ENCODE peak calls at places on chromosomes 7 and 10, in nine cellular contexts. M is EH; O is glutamatergic neuron; R is HFFc6; Y is stimulated activated CD8-positive, alpha-beta memory T cell treated with anti-CD3 and anti-CD28 coated beads, Interleukin-4, amount 100 ng/mL, for 4 hours; T is central memory CD8-positive, alpha-beta T cell; W is MV-4-11; G is NCI-H1105; I is LoVo. C is an unnamed sample.

GRCh38 chr10:75530337-75530736 is 98.9 kb downstream of the LRMDA start:
- DNase-seq in M (no peak), Y (no peak), I (peak), W (no peak), O (no peak), R (no peak), T (no peak), G (no peak), C (no peak)

GRCh38 chr10:79360499-79361342 is 13.5 kb downstream of the PPIF start:
- DNase-seq in O (no peak), T (no peak), M (peak), G (no peak), Y (no peak), R (no peak), W (no peak), I (no peak), C (no peak)

GRCh38 chr10:63115732-63116383 is 17.3 kb upstream of the NRBF2 start:
- DNase-seq in M (peak), T (no peak), R (peak), G (no peak), O (no peak), Y (no peak), W (no peak), I (no peak), C (no peak)

GRCh38 chr7:42642699-42643098 is 269.2 kb downstream of the C7orf25 start:
- DNase-seq in W (peak), R (no peak), T (no peak), G (no peak), M (no peak), O (no peak), I (no peak), Y (no peak), C (no peak)

GRCh38 chr7:65971021-65971420 is 11.0 kb downstream of the GUSB start:
- DNase-seq in G (no peak), Y (no peak), R (no peak), T (no peak), M (no peak), I (no peak), W (no peak), O (no peak), C (no peak)

GRCh38 chr7:106752345-106752744 is 91.4 kb upstream of the CCDC71L start:
- DNase-seq in I (no peak), T (no peak), R (no peak), M (no peak), W (no peak), O (no peak), Y (no peak), G (no peak), C (no peak)

GRCh38 chr10:61733358-61733940 is 70.7 kb downstream of the CABCOCO1 start:
- DNase-seq in Y (no peak), O (no peak), W (no peak), G (no peak), T (no peak), R (peak), I (peak), M (peak), C (no peak)

GRCh38 chr10:5284311-5285057 is 80.3 kb upstream of the UCN3 start:
- DNase-seq in M (peak), G (no peak), Y (no peak), R (peak), I (no peak), O (no peak), T (no peak), W (peak), C (no peak)

GRCh38 chr7:82429408-82429807 is 14.2 kb downstream of the CACNA2D1 start:
- DNase-seq in M (no peak), R (no peak), I (no peak), G (no peak), O (no peak), Y (no peak), T (no peak), W (no peak), C (no peak)